ENCODE peak calls at places on chromosomes 13 and 19, in eight cellular contexts. L, O, G, F, R, A, N and I are unnamed samples. For H3K36me3, the result is how much of the 10 kb centered on the place peaks cover.

GRCh38 chr19:3357731-3358391 is 8.5 kb upstream of the NFIC start:
- DNase-seq in L (no peak), O (no peak), G (no peak), F (no peak), R (peak), A (no peak), N (peak), I (peak)

GRCh38 chr13:114109646-114110045 is 22.8 kb downstream of the RASA3 start:
- DNase-seq in L (no peak), O (no peak), G (no peak), F (no peak), R (peak), A (no peak), N (no peak), I (peak)

GRCh38 chr19:15740785-15741184 is 3.0 kb downstream of the OR10H3 start:
- DNase-seq in L (no peak), O (no peak), G (no peak), F (no peak), R (no peak), A (no peak), N (no peak), I (no peak)

GRCh38 chr19:1266818-1267440 is 2.2 kb upstream of the CIRBP start:
- DNase-seq in L (peak), O (peak), G (peak), F (no peak), R (peak), A (peak), N (peak), I (peak)

GRCh38 chr19:4597975-4598671 is 38.6 kb upstream of the SEMA6B start:
- DNase-seq in L (no peak), O (no peak), G (no peak), F (no peak), R (peak), A (peak), N (peak), I (peak)

GRCh38 chr19:4103073-4103418 is 20.9 kb downstream of the MAP2K2 start:
- DNase-seq in L (no peak), O (peak), G (no peak), F (peak), R (no peak), A (no peak), N (no peak), I (no peak)

GRCh38 chr19:6020972-6021805 is 43.2 kb upstream of the RANBP3 start:
- DNase-seq in L (no peak), O (no peak), G (peak), F (no peak), R (no peak), A (no peak), N (no peak), I (no peak)

GRCh38 chr19:31553112-31553843 is 204.0 kb upstream of the TSHZ3 start:
- DNase-seq in L (no peak), O (no peak), G (no peak), F (peak), R (no peak), A (no peak), N (no peak), I (no peak)

GRCh38 chr13:45372189-45373115 is 31.5 kb upstream of the TPT1 start:
- DNase-seq in L (no peak), O (peak), G (no peak), F (no peak), R (no peak), A (no peak), N (no peak), I (no peak)

GRCh38 chr13:72808917-72809500 is 27.1 kb downstream of the PIBF1 start:
- DNase-seq in L (no peak), O (peak), G (no peak), F (peak), R (peak), A (peak), N (peak), I (no peak)

GRCh38 chr13:75896271-75896670 is 260.1 kb downstream of the LMO7 start:
- DNase-seq in L (no peak), O (no peak), G (no peak), F (no peak), R (no peak), A (no peak), N (no peak), I (no peak)

GRCh38 chr13:75489502-75490263 is 7.7 kb upstream of the TBC1D4 start:
- DNase-seq in L (no peak), O (peak), G (no peak), F (peak), R (no peak), A (no peak), N (no peak), I (no peak)

GRCh38 chr13:53110614-53111013 is 82.0 kb downstream of the OLFM4 start:
- DNase-seq in L (no peak), O (no peak), G (no peak), F (no peak), R (no peak), A (peak), N (no peak), I (no peak)

GRCh38 chr19:13574933-13575332 is 68.7 kb upstream of the CACNA1A start:
- DNase-seq in L (no peak), O (no peak), G (no peak), F (no peak), R (peak), A (no peak), N (no peak), I (peak)

GRCh38 chr19:51576850-51577249 is 5.8 kb downstream of the ZNF175 start:
- DNase-seq in L (no peak), O (no peak), G (no peak), F (no peak), R (no peak), A (no peak), N (no peak), I (no peak)
- H3K36me3 ChIP-seq in L (under half), O (under half), G (under half), F (under half), R (under half), A (half or more), N (under half), I (under half)

DNA sequence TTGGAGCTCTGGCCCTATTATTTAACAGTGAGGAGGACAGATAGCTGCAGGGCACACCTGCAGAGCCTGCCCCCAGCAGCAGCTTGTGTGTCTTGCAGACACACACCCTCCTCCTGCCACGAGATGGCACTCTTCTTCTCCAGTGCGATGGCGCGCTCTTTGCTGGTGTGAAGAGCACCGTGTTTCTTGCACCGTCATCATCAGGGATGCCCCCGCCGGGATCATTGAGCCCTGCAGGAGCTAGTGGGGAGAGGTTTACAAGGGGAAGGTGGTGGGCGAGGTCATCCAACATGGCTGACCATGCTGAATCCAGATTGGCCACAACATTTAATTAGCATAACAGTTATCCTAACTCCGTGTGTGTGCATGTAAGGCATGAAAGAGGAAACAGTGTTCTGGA is 105.6 kb downstream of the RAB20 start:
- DNase-seq in L (peak), O (peak), G (peak), F (peak), R (peak), A (peak), N (peak), I (peak)
- H3K36me3 ChIP-seq in L (half or more), O (under half), G (under half), F (under half), R (under half), A (under half), N (under half), I (under half)

GRCh38 chr19:7130043-7130442 is 60.5 kb downstream of the ZNF557 start:
- DNase-seq in L (no peak), O (no peak), G (no peak), F (no peak), R (no peak), A (no peak), N (no peak), I (no peak)
- H3K36me3 ChIP-seq in L (half or more), O (under half), G (under half), F (under half), R (under half), A (under half), N (under half), I (under half)

DNA sequence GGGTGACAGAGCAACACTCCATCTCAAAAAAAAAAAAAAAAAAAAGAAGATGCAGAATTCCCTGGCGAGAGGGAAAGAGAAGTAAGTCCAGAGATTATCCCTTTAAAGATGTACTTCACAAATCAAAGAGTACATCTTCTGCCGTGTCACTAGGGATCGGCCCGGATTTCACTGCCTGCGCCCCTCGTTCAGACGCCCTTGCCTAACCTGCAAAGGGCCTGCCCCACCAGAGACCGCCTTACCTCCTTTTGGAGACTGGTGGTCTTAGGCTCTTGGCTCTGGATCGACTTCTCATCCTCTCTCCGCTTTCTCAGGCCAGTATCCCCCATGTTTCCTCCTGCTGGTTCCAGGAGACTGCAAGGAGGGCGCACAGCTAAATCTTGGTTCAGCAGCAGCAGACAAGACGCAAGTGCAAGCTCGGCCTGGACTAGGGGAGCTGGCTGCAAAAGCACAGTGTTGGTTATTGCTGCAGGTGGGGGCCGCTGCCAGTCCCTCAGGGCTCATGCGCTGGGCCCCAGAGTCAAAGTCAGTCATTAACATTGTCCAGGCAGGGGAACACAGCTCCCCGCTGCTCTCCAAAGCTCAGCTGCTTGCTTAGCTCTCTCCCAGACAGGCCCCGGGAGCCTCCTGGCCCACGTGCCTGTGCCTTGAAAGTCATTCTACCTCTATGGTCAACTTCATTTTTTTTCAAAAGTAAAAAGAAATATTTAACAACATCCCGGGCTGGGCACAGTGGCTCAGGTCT is 1.2 kb downstream of the SLC7A9 start:
- DNase-seq in L (no peak), O (no peak), G (no peak), F (no peak), R (no peak), A (no peak), N (no peak), I (no peak)
- H3K36me3 ChIP-seq in L (under half), O (under half), G (under half), F (under half), R (under half), A (under half), N (under half), I (under half)

GRCh38 chr13:41720839-41721561 is 239.9 kb downstream of the VWA8 start:
- DNase-seq in L (no peak), O (no peak), G (peak), F (peak), R (no peak), A (no peak), N (no peak), I (no peak)

GRCh38 chr13:41723136-41723535 is 237.8 kb downstream of the VWA8 start:
- DNase-seq in L (no peak), O (no peak), G (no peak), F (no peak), R (no peak), A (no peak), N (no peak), I (no peak)

DNA sequence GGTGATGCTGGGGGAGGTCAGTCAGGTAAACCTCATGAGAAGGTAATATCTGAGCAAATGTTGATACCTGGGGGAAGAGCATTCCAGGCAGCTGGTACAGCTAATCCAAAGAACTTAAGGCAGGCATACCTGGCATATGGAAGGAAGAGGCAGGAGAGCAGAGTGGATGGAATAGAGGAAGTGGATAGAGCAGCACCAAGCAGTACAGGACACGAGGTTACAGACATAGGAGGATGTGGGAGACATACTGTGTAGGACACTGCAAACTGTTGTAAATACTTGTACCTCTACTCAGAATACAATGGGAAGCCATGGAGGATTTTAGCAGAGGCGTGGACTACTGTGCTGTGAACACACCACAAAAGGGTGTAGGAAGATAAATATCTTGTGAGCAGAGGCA is 238.2 kb downstream of the VWA8 start:
- DNase-seq in L (no peak), O (no peak), G (no peak), F (no peak), R (no peak), A (no peak), N (no peak), I (no peak)
- H3K36me3 ChIP-seq in L (under half), O (under half), G (under half), F (under half), R (under half), A (under half), N (under half), I (under half)

GRCh38 chr19:54153731-54154326 is 5.7 kb downstream of the LENG1 start:
- DNase-seq in L (no peak), O (no peak), G (no peak), F (no peak), R (no peak), A (no peak), N (no peak), I (no peak)

GRCh38 chr19:54154603-54155345 is 4.7 kb downstream of the LENG1 start:
- DNase-seq in L (no peak), O (no peak), G (no peak), F (no peak), R (no peak), A (no peak), N (peak), I (no peak)

GRCh38 chr19:54151362-54152035 is 8.0 kb downstream of the LENG1 start:
- DNase-seq in L (no peak), O (no peak), G (no peak), F (no peak), R (no peak), A (no peak), N (no peak), I (no peak)

GRCh38 chr19:54152878-54153524 is 6.5 kb downstream of the LENG1 start:
- DNase-seq in L (no peak), O (no peak), G (no peak), F (no peak), R (no peak), A (no peak), N (no peak), I (no peak)

DNA sequence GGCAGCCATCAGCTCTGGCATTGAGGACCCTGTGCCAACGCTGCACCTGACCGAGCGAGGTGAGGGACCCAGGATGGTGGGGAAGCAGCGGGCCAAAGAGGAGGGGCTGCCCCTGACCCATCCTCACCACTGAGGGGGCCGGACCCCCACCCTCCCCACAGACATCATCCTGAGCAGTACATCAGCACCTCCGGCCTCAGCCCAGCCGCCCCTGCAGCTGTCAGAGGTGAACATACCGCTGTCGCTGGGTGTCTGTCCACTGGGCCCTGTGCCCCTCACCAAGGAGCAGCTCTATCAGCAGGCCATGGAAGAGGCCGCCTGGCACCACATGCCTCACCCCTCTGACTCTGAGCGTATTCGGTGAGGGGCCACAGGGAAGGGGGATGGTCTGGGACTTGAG is 7.3 kb downstream of the LENG1 start:
- DNase-seq in L (no peak), O (no peak), G (no peak), F (no peak), R (no peak), A (no peak), N (no peak), I (no peak)
- H3K36me3 ChIP-seq in L (half or more), O (half or more), G (under half), F (under half), R (under half), A (half or more), N (half or more), I (half or more)

GRCh38 chr19:55044286-55044685 is 6.2 kb upstream of the GP6 start:
- DNase-seq in L (no peak), O (no peak), G (no peak), F (no peak), R (no peak), A (no peak), N (no peak), I (no peak)

GRCh38 chr19:55042344-55042678 is 4.2 kb upstream of the GP6 start:
- DNase-seq in L (no peak), O (no peak), G (no peak), F (no peak), R (no peak), A (no peak), N (no peak), I (no peak)

GRCh38 chr19:55042688-55043087 is 4.6 kb upstream of the GP6 start:
- DNase-seq in L (no peak), O (no peak), G (no peak), F (no peak), R (no peak), A (no peak), N (no peak), I (no peak)

GRCh38 chr19:55041627-55042343 is 3.7 kb upstream of the GP6 start:
- DNase-seq in L (no peak), O (no peak), G (no peak), F (no peak), R (no peak), A (no peak), N (peak), I (no peak)

DNA sequence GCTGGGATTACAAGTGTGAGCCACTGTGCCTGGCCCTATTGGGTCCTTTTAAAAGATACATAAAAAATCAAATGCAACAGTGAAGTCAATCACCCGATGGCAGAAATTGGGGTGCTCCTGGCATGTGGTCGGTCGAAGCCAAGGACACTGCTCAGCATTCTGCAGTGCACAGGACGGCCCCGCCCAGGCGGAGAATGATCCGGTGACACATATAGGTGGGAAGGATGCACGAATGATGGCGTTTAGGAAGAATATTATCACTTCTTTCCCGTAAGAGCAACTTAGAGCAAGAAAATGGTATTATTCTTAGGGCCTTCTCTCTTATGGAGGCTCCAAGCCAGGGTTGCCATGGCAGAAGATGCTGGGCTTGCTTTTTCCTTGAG is 3.2 kb upstream of the GP6 start:
- DNase-seq in L (no peak), O (no peak), G (no peak), F (no peak), R (no peak), A (no peak), N (no peak), I (no peak)
- H3K36me3 ChIP-seq in L (under half), O (under half), G (under half), F (under half), R (under half), A (under half), N (under half), I (under half)

DNA sequence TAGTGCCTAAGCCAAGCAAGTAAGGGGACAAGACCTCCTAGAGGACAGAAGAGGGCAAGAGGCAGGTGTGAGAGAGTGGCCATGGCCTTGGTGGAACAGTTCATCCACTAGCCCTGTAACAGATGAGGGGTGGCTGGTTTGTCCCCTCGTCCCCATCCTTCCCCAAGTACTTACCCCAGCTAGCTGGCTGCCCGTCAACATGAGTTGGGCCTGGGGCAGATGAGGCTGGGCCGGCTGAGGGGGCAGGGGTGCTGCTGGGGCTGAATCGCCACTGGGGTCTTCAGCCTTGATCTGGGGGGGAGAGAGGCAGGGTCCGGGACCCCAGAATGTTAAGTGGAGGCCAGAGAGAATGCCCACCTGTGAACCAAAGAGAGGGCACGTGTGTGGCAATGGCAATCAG is 15.2 kb downstream of the POU2F2 start:
- DNase-seq in L (no peak), O (no peak), G (no peak), F (no peak), R (no peak), A (no peak), N (no peak), I (no peak)
- H3K36me3 ChIP-seq in L (under half), O (under half), G (under half), F (under half), R (under half), A (under half), N (under half), I (under half)

DNA sequence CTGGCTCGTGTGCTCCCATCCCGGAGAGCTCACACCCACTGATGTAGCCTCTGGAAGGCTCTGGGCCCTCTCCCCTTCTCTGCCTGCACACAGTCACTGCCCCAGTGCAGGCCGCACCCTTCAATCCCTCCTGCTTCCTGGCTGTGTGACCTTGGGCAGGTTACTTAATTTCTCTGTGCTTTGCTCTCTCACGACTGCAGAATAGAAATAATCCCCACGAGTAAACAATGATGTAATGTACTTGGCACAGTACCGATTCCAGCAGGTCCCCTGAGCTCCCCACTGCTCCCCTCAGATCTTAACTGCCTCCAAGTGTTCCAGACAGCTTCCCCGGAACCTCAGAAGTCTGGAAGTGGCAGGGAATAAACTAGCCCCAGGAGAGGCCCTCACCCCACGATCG is 16.1 kb downstream of the LIG1 start:
- DNase-seq in L (no peak), O (no peak), G (no peak), F (no peak), R (no peak), A (no peak), N (no peak), I (no peak)
- H3K36me3 ChIP-seq in L (under half), O (under half), G (under half), F (under half), R (under half), A (under half), N (under half), I (half or more)